ENCODE peak calls at places on chromosomes 12 and 14, in eight cellular contexts. C is AG09309; A is omental fat pad; P is NCI-H524; G is RPMI7951; D is activated T-helper 9 cell treated with anti-CD3 and anti-CD28 coated beads, Interleukin-2, amount 50 U/mL, for 16 hours; K is nucleus accumbens; Z is tibial nerve. V is an unnamed sample.

GRCh38 chr12:127723236-127723635 is 543.7 kb upstream of the TMEM132C start:
- DNase-seq in C (no peak), A (no peak), P (peak), G (no peak), D (no peak), K (no peak), Z (no peak), V (no peak)

GRCh38 chr12:65670775-65671174 is 153.5 kb upstream of the HMGA2 start:
- DNase-seq in C (no peak), A (no peak), P (no peak), G (peak), D (no peak), K (no peak), Z (no peak), V (no peak)

GRCh38 chr12:75011120-75011519 is 198.5 kb downstream of the KCNC2 start:
- DNase-seq in C (no peak), A (no peak), P (peak), G (no peak), D (peak), K (no peak), Z (no peak), V (no peak)

GRCh38 chr12:52522346-52523011 is 2.3 kb upstream of the KRT5 start:
- DNase-seq in C (no peak), A (no peak), P (no peak), G (peak), D (no peak), K (no peak), Z (no peak), V (no peak)

GRCh38 chr12:19529933-19530630 is 90.8 kb downstream of the AEBP2 start:
- DNase-seq in C (no peak), A (no peak), P (no peak), G (peak), D (no peak), K (no peak), Z (no peak), V (no peak)

GRCh38 chr14:88829188-88829587 is 4.7 kb downstream of the TTC8 start:
- DNase-seq in C (no peak), A (no peak), P (no peak), G (no peak), D (no peak), K (no peak), Z (no peak), V (no peak)

GRCh38 chr12:119179335-119180021 is 747 bp downstream of the HSPB8 start:
- DNase-seq in C (no peak), A (no peak), P (no peak), G (peak), D (no peak), K (no peak), Z (no peak), V (peak)

GRCh38 chr12:80892597-80893445 is 44.9 kb downstream of the LIN7A start:
- DNase-seq in C (peak), A (no peak), P (no peak), G (peak), D (no peak), K (no peak), Z (no peak), V (no peak)

GRCh38 chr14:72518809-72519377 is 375.0 kb downstream of the DPF3 start:
- DNase-seq in C (no peak), A (no peak), P (no peak), G (peak), D (no peak), K (no peak), Z (no peak), V (no peak)

GRCh38 chr12:91778938-91779400 is 366.7 kb downstream of the BTG1 start:
- DNase-seq in C (peak), A (peak), P (no peak), G (peak), D (peak), K (no peak), Z (no peak), V (no peak)

GRCh38 chr14:61839452-61839851 is 77.2 kb downstream of the SNAPC1 start:
- DNase-seq in C (peak), A (no peak), P (no peak), G (no peak), D (no peak), K (no peak), Z (no peak), V (no peak)

GRCh38 chr14:44204061-44204815 is 302.8 kb downstream of the FSCB start:
- DNase-seq in C (no peak), A (no peak), P (no peak), G (no peak), D (no peak), K (no peak), Z (no peak), V (no peak)

GRCh38 chr12:71208053-71208685 is 50.4 kb upstream of the TSPAN8 start:
- DNase-seq in C (no peak), A (no peak), P (no peak), G (peak), D (no peak), K (no peak), Z (no peak), V (no peak)

GRCh38 chr14:36657409-36658090 is 4.1 kb upstream of the PAX9 start:
- DNase-seq in C (no peak), A (no peak), P (peak), G (no peak), D (no peak), K (no peak), Z (no peak), V (no peak)

GRCh38 chr14:30990766-30991165 is 34.7 kb upstream of the AP4S1 start:
- DNase-seq in C (no peak), A (no peak), P (no peak), G (no peak), D (no peak), K (no peak), Z (no peak), V (no peak)